ENCODE peak calls at places on chromosomes 4 and X, in six cellular contexts. O is NCI-H510A treated with DMSO at 0.1 percent for 48 hours, T is left ventricle myocardium inferior, P is HTR-8/SVneo, S is right lobe of liver, W is cardiac fibroblast. L is an unnamed sample.

GRCh38 chr4:100366213-100366612 is 151.6 kb downstream of the EMCN start:
- DNase-seq in O (no peak), T (no peak), P (no peak), S (no peak), W (no peak), L (no peak)

GRCh38 chr4:73593631-73594241 is 26.5 kb downstream of the RASSF6 start:
- DNase-seq in O (peak), T (no peak), P (no peak), S (no peak), W (peak), L (no peak)

GRCh38 chr4:64251779-64252178 is 157.5 kb downstream of the TECRL start:
- DNase-seq in O (no peak), T (no peak), P (no peak), S (no peak), W (no peak), L (no peak)

GRCh38 chr4:92303621-92304027 is at the start of gene GRID2:
- DNase-seq in O (peak), T (no peak), P (peak), S (no peak), W (peak), L (no peak)

GRCh38 chr4:113474017-113474416 is 287.5 kb downstream of the CAMK2D start:
- DNase-seq in O (no peak), T (no peak), P (no peak), S (no peak), W (peak), L (no peak)

GRCh38 chrX:96389314-96390048 is 295.2 kb upstream of the DIAPH2 start:
- DNase-seq in O (no peak), T (no peak), P (no peak), S (no peak), W (peak), L (no peak)

GRCh38 chr4:160233141-160233540 is 1130.3 kb downstream of the RAPGEF2 start:
- DNase-seq in O (no peak), T (no peak), P (no peak), S (no peak), W (no peak), L (no peak)

GRCh38 chr4:97504713-97505112 is 638.6 kb downstream of the STPG2 start:
- DNase-seq in O (no peak), T (no peak), P (no peak), S (no peak), W (no peak), L (no peak)

GRCh38 chrX:44245730-44246129 is 97.7 kb downstream of the EFHC2 start:
- DNase-seq in O (no peak), T (no peak), P (no peak), S (no peak), W (no peak), L (no peak)

GRCh38 chr4:109041463-109041862 is 261.0 kb downstream of the COL25A1 start:
- DNase-seq in O (no peak), T (no peak), P (no peak), S (no peak), W (peak), L (no peak)

GRCh38 chr4:114281561-114281960 is 302.1 kb upstream of the ARSJ start:
- DNase-seq in O (no peak), T (no peak), P (no peak), S (no peak), W (peak), L (no peak)

GRCh38 chr4:98092833-98093439 is 50.3 kb downstream of the STPG2 start:
- DNase-seq in O (no peak), T (no peak), P (no peak), S (no peak), W (peak), L (no peak)

GRCh38 chrX:123986377-123986776 is 24.9 kb downstream of the STAG2 start:
- DNase-seq in O (no peak), T (no peak), P (no peak), S (no peak), W (no peak), L (no peak)

L was measured in SJSA1.